ENCODE peak calls at places on chromosomes 11 and 22, in five cellular contexts. G is activated CD4-positive, alpha-beta T cell treated with anti-CD3 and anti-CD28 coated beads, Interleukin-2, amount 50 U/mL, for 4 hours; B is testis; D is uterus; T is neural crest cell. H is an unnamed sample.
A peak's percentile ranks its signal among the peaks of the same experiment; 100 is the strongest.

GRCh38 chr11:47498149-47498548 is 49.2 kb upstream of the RAPSN start:
- DNase-seq in G (no peak), B (no peak), T (no peak), D (no peak), H (no peak)

GRCh38 chr11:121630041-121630440 is 177.3 kb upstream of the SORL1-AS1 start:
- DNase-seq in D (no peak), T (no peak), G (no peak), B (no peak), H (no peak)

GRCh38 chr22:44538071-44538470 is 40.0 kb upstream of the RTL6 start:
- DNase-seq in D (no peak), B (no peak), T (no peak), G (no peak), H (no peak)

GRCh38 chr11:69280451-69280850 is 13.5 kb upstream of the MYEOV start:
- DNase-seq in D (no peak), T (no peak), G (no peak), B (no peak), H (no peak)

GRCh38 chr11:90251599-90251998 is 28.8 kb upstream of the CHORDC1 start:
- DNase-seq in T (no peak), G (no peak), D (no peak), B (no peak), H (no peak)

GRCh38 chr22:30298005-30298701 is 8.8 kb upstream of the CASTOR1 start:
- DNase-seq in G (no peak), D (no peak), B (no peak), T (no peak), H (no peak)

GRCh38 chr11:48049036-48049435 is 68.7 kb downstream of the PTPRJ start:
- DNase-seq in T (no peak), G (no peak), D (no peak), B (no peak), H (no peak)

GRCh38 chr11:9691865-9692264 is 28.0 kb downstream of the SWAP70 start:
- DNase-seq in D (no peak), T (no peak), G (no peak), B (no peak), H (no peak)

GRCh38 chr22:48071828-48072227 is 1309.4 kb downstream of the TBC1D22A start:
- DNase-seq in D (no peak), G (no peak), T (no peak), B (no peak), H (no peak)

GRCh38 chr11:1673841-1674193 is 23.2 kb upstream of the KRTAP5-6 start:
- DNase-seq in B (no peak), D (no peak), T (no peak), G (no peak), H (no peak)

GRCh38 chr11:63920870-63921417 is 4.0 kb upstream of the RCOR2 start:
- DNase-seq in T (no peak), B (no peak), G (no peak), D (no peak), H (no peak)

GRCh38 chr22:45966892-45967365 is 10.0 kb downstream of the WNT7B start:
- DNase-seq in G (no peak), D (no peak), B (no peak), T (peak; percentile 51), H (no peak)

GRCh38 chr22:32926600-32926999 is 125.1 kb downstream of the TIMP3 start:
- DNase-seq in G (no peak), B (no peak), T (no peak), D (no peak), H (no peak)

GRCh38 chr11:131628739-131629138 is 258.3 kb downstream of the NTM start:
- DNase-seq in T (no peak), B (no peak), D (no peak), G (no peak), H (no peak)

GRCh38 chr22:47434336-47435203 is 672.1 kb downstream of the TBC1D22A start:
- DNase-seq in T (no peak), D (no peak), B (no peak), G (no peak), H (no peak)

GRCh38 chr11:118211006-118211405 is 13.8 kb downstream of the JAML start:
- DNase-seq in T (no peak), G (no peak), D (no peak), B (no peak), H (no peak)

GRCh38 chr22:49466926-49467590 is 360.6 kb downstream of the BRD1 start:
- DNase-seq in D (no peak), G (no peak), T (no peak), B (no peak), H (no peak)

GRCh38 chr22:23251445-23252093 is 71.3 kb downstream of the BCR start:
- DNase-seq in T (no peak), D (no peak), B (no peak), G (no peak), H (no peak)

GRCh38 chr11:123255909-123256308 is 60.9 kb upstream of the CLMP start:
- DNase-seq in B (no peak), G (no peak), T (peak; percentile 29), D (no peak), H (no peak)

GRCh38 chr11:64165482-64165841 is 451 bp downstream of the MACROD1 start:
- DNase-seq in D (no peak), T (peak; percentile 28), B (no peak), G (peak; percentile 18), H (no peak)

GRCh38 chr22:26579331-26579886 is 10.5 kb downstream of the TPST2 start:
- DNase-seq in G (peak; percentile 31), D (no peak), T (no peak), B (no peak), H (peak; percentile 59)

GRCh38 chr11:104394508-104394907 is 230.6 kb upstream of the PDGFD start:
- DNase-seq in T (no peak), G (no peak), D (no peak), B (no peak), H (no peak)

GRCh38 chr11:95299078-95299611 is 68.1 kb upstream of the SESN3 start:
- DNase-seq in D (no peak), T (no peak), G (no peak), B (no peak), H (no peak)

GRCh38 chr11:11607772-11608171 is 14.0 kb downstream of the GALNT18 start:
- DNase-seq in D (no peak), G (no peak), B (no peak), T (no peak), H (no peak)

GRCh38 chr22:35517207-35517606 is 23.4 kb upstream of the RASD2 start:
- DNase-seq in B (no peak), G (no peak), D (no peak), T (no peak), H (no peak)

GRCh38 chr11:94926698-94927237 is 46.6 kb downstream of the CWC15 start:
- DNase-seq in G (no peak), T (peak; percentile 47), B (peak; percentile 58), D (peak; percentile 90), H (no peak)

GRCh38 chr11:68546555-68546954 is 86.0 kb downstream of the PPP6R3 start:
- DNase-seq in T (no peak), G (no peak), D (no peak), B (no peak), H (no peak)

GRCh38 chr11:27290261-27290660 is 72.8 kb downstream of the CCDC34 start:
- DNase-seq in B (no peak), G (no peak), D (no peak), T (no peak), H (no peak)